ENCODE peak calls at places on chromosome 2, in ten cellular contexts. C is CD4-positive, alpha-beta memory T cell; Q is BE2C; G is mammary epithelial cell; T is uterus; A is CD4-positive, CD25-positive, alpha-beta regulatory T cell; Y is tibial artery; X is neuronal stem cell; B is aorta; S is esophagus squamous epithelium. R is an unnamed sample.
A peak's percentile ranks its signal among the peaks of the same experiment; 100 is the strongest.

GRCh38 chr2:29238497-29238896 is 123.3 kb downstream of the CLIP4 start:
- DNase-seq in C (no peak), Q (peak; percentile 69), G (peak; percentile 40), T (no peak), A (no peak), Y (no peak), X (no peak), B (no peak), S (no peak), R (no peak)

GRCh38 chr2:97355887-97356286 is 233.8 kb downstream of the ANKRD36B start:
- DNase-seq in C (no peak), Q (peak; percentile 7), G (no peak), T (no peak), A (no peak), Y (no peak), X (no peak), B (no peak), S (no peak), R (peak; percentile 2)

GRCh38 chr2:124959582-124959981 is 934.5 kb downstream of the CNTNAP5 start:
- DNase-seq in C (no peak), Q (no peak), G (no peak), T (no peak), A (no peak), Y (no peak), X (no peak), B (no peak), S (no peak), R (no peak)

GRCh38 chr2:241985986-241986329 is 116.4 kb downstream of the RTP5 start:
- DNase-seq in C (no peak), Q (no peak), G (no peak), T (no peak), A (no peak), Y (no peak), X (no peak), B (no peak), S (no peak), R (no peak)

GRCh38 chr2:240725266-240726060 is 33.8 kb downstream of the AQP12A start:
- DNase-seq in C (no peak), Q (no peak), G (no peak), T (no peak), A (no peak), Y (no peak), X (no peak), B (no peak), S (no peak), R (no peak)

GRCh38 chr2:634670-635395 is 42.4 kb downstream of the TMEM18 start:
- DNase-seq in C (no peak), Q (no peak), G (no peak), T (no peak), A (no peak), Y (no peak), X (no peak), B (no peak), S (no peak), R (no peak)

GRCh38 chr2:217075225-217075802 is 215.4 kb upstream of the TNP1 start:
- DNase-seq in C (no peak), Q (no peak), G (no peak), T (peak; percentile 45), A (no peak), Y (peak; percentile 61), X (no peak), B (no peak), S (no peak), R (no peak)

GRCh38 chr2:64273524-64274398 is 129.5 kb upstream of the PELI1 start:
- DNase-seq in C (no peak), Q (peak; percentile 60), G (peak; percentile 96), T (peak; percentile 91), A (no peak), Y (peak; percentile 57), X (no peak), B (no peak), S (no peak), R (peak; percentile 80)

GRCh38 chr2:241189856-241190201 is 1.4 kb downstream of the ANO7 start:
- DNase-seq in C (no peak), Q (no peak), G (no peak), T (no peak), A (no peak), Y (no peak), X (no peak), B (peak; percentile 65), S (no peak), R (no peak)

GRCh38 chr2:10544252-10544651 is 96.1 kb upstream of the ODC1 start:
- DNase-seq in C (peak; percentile 37), Q (no peak), G (no peak), T (no peak), A (no peak), Y (no peak), X (no peak), B (peak; percentile 61), S (no peak), R (no peak)

GRCh38 chr2:233433794-233434193 is 79.5 kb downstream of the DGKD start:
- DNase-seq in C (no peak), Q (no peak), G (no peak), T (no peak), A (no peak), Y (no peak), X (no peak), B (no peak), S (no peak), R (no peak)

GRCh38 chr2:233434666-233435375 is 80.5 kb downstream of the DGKD start:
- DNase-seq in C (no peak), Q (no peak), G (no peak), T (no peak), A (no peak), Y (no peak), X (no peak), B (no peak), S (no peak), R (peak; percentile 31)

GRCh38 chr2:233436691-233437438 is 82.6 kb downstream of the DGKD start:
- DNase-seq in C (no peak), Q (no peak), G (no peak), T (no peak), A (no peak), Y (peak; percentile 9), X (no peak), B (peak; percentile 65), S (no peak), R (peak; percentile 56)

GRCh38 chr2:233436191-233436581 is 81.9 kb downstream of the DGKD start:
- DNase-seq in C (no peak), Q (no peak), G (no peak), T (no peak), A (no peak), Y (peak; percentile 3), X (no peak), B (peak; percentile 49), S (no peak), R (peak; percentile 43)

DNA sequence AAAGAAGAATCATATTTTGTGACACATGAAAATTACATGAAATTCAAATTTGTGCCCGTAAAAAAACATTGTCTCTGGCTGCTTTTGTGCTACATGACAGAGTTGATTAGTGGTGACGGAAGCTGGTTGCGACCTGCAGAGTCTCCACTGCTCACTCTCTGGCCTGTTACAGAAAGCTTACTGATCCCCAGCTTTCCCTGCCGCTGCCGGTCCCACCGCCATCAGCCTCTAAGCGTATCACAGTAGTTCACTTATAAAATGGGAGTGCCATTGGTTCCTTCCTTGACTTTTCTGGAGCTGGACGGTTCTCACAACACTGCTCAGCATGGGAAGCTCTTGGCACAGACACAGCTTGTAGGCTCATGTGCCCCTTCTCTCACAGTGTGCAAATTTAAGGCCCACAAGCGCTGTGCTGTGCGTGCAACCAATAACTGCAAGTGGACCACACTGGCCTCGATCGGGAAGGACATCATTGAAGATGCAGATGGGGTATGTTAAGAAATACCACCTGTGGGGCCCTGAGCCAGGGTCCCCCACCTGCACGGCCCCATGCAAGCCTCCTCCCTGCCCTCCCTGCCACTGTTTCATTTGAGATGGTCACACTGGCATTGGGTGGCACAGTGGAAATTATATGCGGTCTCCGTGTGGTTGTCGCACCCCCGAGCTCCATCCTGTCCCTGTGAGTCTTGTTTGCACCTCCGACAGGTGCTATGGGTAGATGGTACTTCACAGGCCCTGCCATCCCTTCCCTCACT is 81.3 kb downstream of the DGKD start:
- DNase-seq in C (no peak), Q (no peak), G (no peak), T (no peak), A (no peak), Y (peak; percentile 16), X (no peak), B (no peak), S (no peak), R (peak; percentile 30)
- H3K36me3 ChIP-seq in C (peaks cover 57% of the 10 kb centered on the region), Q (peaks cover 7% of the 10 kb centered on the region), G (no peaks in the 10 kb centered on the region), T (no peaks in the 10 kb centered on the region), A (peaks cover 60% of the 10 kb centered on the region), Y (peaks cover 55% of the 10 kb centered on the region), X (peaks cover 44% of the 10 kb centered on the region), B (peaks cover 11% of the 10 kb centered on the region), S (no peaks in the 10 kb centered on the region), R (peaks cover 34% of the 10 kb centered on the region)

GRCh38 chr2:47867205-47867604 is 39.1 kb downstream of the FBXO11 start:
- DNase-seq in C (no peak), Q (peak; percentile 8), G (peak; percentile 77), T (peak; percentile 58), A (no peak), Y (peak; percentile 25), X (no peak), B (no peak), S (no peak), R (no peak)

GRCh38 chr2:47868611-47869352 is 37.5 kb downstream of the FBXO11 start:
- DNase-seq in C (no peak), Q (no peak), G (no peak), T (no peak), A (no peak), Y (no peak), X (no peak), B (no peak), S (no peak), R (no peak)

GRCh38 chr2:47872941-47873340 is 33.4 kb downstream of the FBXO11 start:
- DNase-seq in C (no peak), Q (no peak), G (no peak), T (no peak), A (no peak), Y (no peak), X (no peak), B (no peak), S (no peak), R (no peak)

GRCh38 chr2:47869859-47870258 is 36.4 kb downstream of the FBXO11 start:
- DNase-seq in C (no peak), Q (no peak), G (no peak), T (no peak), A (no peak), Y (no peak), X (peak; percentile 18), B (no peak), S (no peak), R (no peak)

GRCh38 chr2:47870668-47871540 is 35.4 kb downstream of the FBXO11 start:
- DNase-seq in C (no peak), Q (no peak), G (no peak), T (no peak), A (no peak), Y (no peak), X (no peak), B (no peak), S (no peak), R (no peak)
- H3K4me1 ChIP-seq in C (peaks cover 82% of the 10 kb centered on the region), Q (no peaks in the 10 kb centered on the region), G (peaks cover 11% of the 10 kb centered on the region), T (peaks cover 4% of the 10 kb centered on the region), A (peaks cover 41% of the 10 kb centered on the region), Y (peaks cover 42% of the 10 kb centered on the region), X (peaks cover 9% of the 10 kb centered on the region), B (no peaks in the 10 kb centered on the region), S (peaks cover 7% of the 10 kb centered on the region), R (peaks cover 40% of the 10 kb centered on the region)

GRCh38 chr2:95539836-95540235 is 52.0 kb upstream of the TRIM43 start:
- DNase-seq in C (no peak), Q (no peak), G (no peak), T (no peak), A (no peak), Y (no peak), X (no peak), B (no peak), S (no peak), R (no peak)
- H3K36me3 ChIP-seq in C (no peaks in the 10 kb centered on the region), Q (no peaks in the 10 kb centered on the region), G (no peaks in the 10 kb centered on the region), T (no peaks in the 10 kb centered on the region), A (no peaks in the 10 kb centered on the region), Y (no peaks in the 10 kb centered on the region), X (no peaks in the 10 kb centered on the region), B (no peaks in the 10 kb centered on the region), S (no peaks in the 10 kb centered on the region), R (no peaks in the 10 kb centered on the region)

GRCh38 chr2:43216629-43217028 is 9.8 kb downstream of the ZFP36L2 start:
- DNase-seq in C (no peak), Q (no peak), G (no peak), T (no peak), A (no peak), Y (no peak), X (no peak), B (no peak), S (no peak), R (no peak)
- H3K4me1 ChIP-seq in C (peaks cover 71% of the 10 kb centered on the region), Q (peaks cover 10% of the 10 kb centered on the region), G (peaks cover 42% of the 10 kb centered on the region), T (peaks cover 4% of the 10 kb centered on the region), A (peaks cover 45% of the 10 kb centered on the region), Y (peaks cover 55% of the 10 kb centered on the region), X (peaks cover 30% of the 10 kb centered on the region), B (no peaks in the 10 kb centered on the region), S (peaks cover 40% of the 10 kb centered on the region), R (peaks cover 50% of the 10 kb centered on the region)

R was measured in suprapubic skin.